ENCODE peak calls at places on chromosomes 4 and X, in seven cellular contexts. One of them, this sample, is unnamed. For H3K4me1, the result is how much of the 10 kb centered on the place peaks cover.

GRCh38 chr4:145481164-145481941 is at the start of gene SMAD1:
- DNase-seq in SK-N-SH: peak
- DNase-seq in uterus: peak
- DNase-seq in left ventricle myocardium inferior: peak
- DNase-seq in testis: peak
- DNase-seq in hepatocyte: peak
- DNase-seq in Karpas-422: no peak
- DNase-seq in this sample: peak

GRCh38 chr4:6008092-6008551 is 10.1 kb downstream of the C4orf50 start:
- DNase-seq in testis: no peak
- DNase-seq in uterus: no peak
- DNase-seq in left ventricle myocardium inferior: no peak
- DNase-seq in Karpas-422: no peak
- DNase-seq in hepatocyte: peak
- DNase-seq in SK-N-SH: no peak
- DNase-seq in this sample: no peak

GRCh38 chr4:8276358-8277240 is 7.0 kb downstream of the HTRA3 start:
- DNase-seq in hepatocyte: no peak
- DNase-seq in uterus: peak
- DNase-seq in Karpas-422: no peak
- DNase-seq in left ventricle myocardium inferior: peak
- DNase-seq in SK-N-SH: no peak
- DNase-seq in testis: no peak
- DNase-seq in this sample: no peak

GRCh38 chrX:45803383-45803921 is 602.8 kb upstream of the DIPK2B start:
- DNase-seq in SK-N-SH: no peak
- DNase-seq in hepatocyte: no peak
- DNase-seq in Karpas-422: no peak
- DNase-seq in left ventricle myocardium inferior: no peak
- DNase-seq in testis: no peak
- DNase-seq in uterus: no peak
- DNase-seq in this sample: no peak

GRCh38 chr4:132614682-132615081 is 534.4 kb upstream of the PCDH10 start:
- DNase-seq in hepatocyte: no peak
- DNase-seq in uterus: no peak
- DNase-seq in left ventricle myocardium inferior: no peak
- DNase-seq in SK-N-SH: no peak
- DNase-seq in Karpas-422: peak
- DNase-seq in testis: no peak
- DNase-seq in this sample: no peak

GRCh38 chr4:167779864-167780263 is 312.5 kb upstream of the ANXA10 start:
- DNase-seq in uterus: no peak
- DNase-seq in Karpas-422: no peak
- DNase-seq in left ventricle myocardium inferior: no peak
- DNase-seq in testis: no peak
- DNase-seq in hepatocyte: no peak
- DNase-seq in SK-N-SH: no peak
- DNase-seq in this sample: no peak

GRCh38 chr4:67634741-67635140 is 66.2 kb downstream of the UBA6 start:
- DNase-seq in SK-N-SH: no peak
- DNase-seq in hepatocyte: no peak
- DNase-seq in Karpas-422: no peak
- DNase-seq in left ventricle myocardium inferior: no peak
- DNase-seq in testis: no peak
- DNase-seq in uterus: no peak
- DNase-seq in this sample: no peak

GRCh38 chr4:8419222-8420041 is 21.1 kb downstream of the ACOX3 start:
- DNase-seq in hepatocyte: no peak
- DNase-seq in left ventricle myocardium inferior: no peak
- DNase-seq in SK-N-SH: no peak
- DNase-seq in Karpas-422: no peak
- DNase-seq in testis: no peak
- DNase-seq in uterus: no peak
- DNase-seq in this sample: no peak

GRCh38 chrX:30643313-30643821 is 9.9 kb upstream of the GK start:
- DNase-seq in left ventricle myocardium inferior: no peak
- DNase-seq in uterus: no peak
- DNase-seq in hepatocyte: no peak
- DNase-seq in testis: no peak
- DNase-seq in SK-N-SH: no peak
- DNase-seq in Karpas-422: no peak
- DNase-seq in this sample: no peak

GRCh38 chr4:85580489-85580888 is 105.5 kb downstream of the ARHGAP24 start:
- DNase-seq in uterus: no peak
- DNase-seq in testis: no peak
- DNase-seq in Karpas-422: no peak
- DNase-seq in hepatocyte: no peak
- DNase-seq in SK-N-SH: no peak
- DNase-seq in left ventricle myocardium inferior: no peak
- DNase-seq in this sample: no peak

GRCh38 chr4:149409186-149410056 is 406.2 kb downstream of the IQCM start:
- DNase-seq in SK-N-SH: no peak
- DNase-seq in testis: no peak
- DNase-seq in uterus: no peak
- DNase-seq in Karpas-422: no peak
- DNase-seq in hepatocyte: no peak
- DNase-seq in left ventricle myocardium inferior: peak
- DNase-seq in this sample: no peak

GRCh38 chr4:37793562-37793961 is 32.9 kb upstream of the PGM2 start:
- DNase-seq in hepatocyte: no peak
- DNase-seq in Karpas-422: peak
- DNase-seq in SK-N-SH: no peak
- DNase-seq in uterus: no peak
- DNase-seq in left ventricle myocardium inferior: no peak
- DNase-seq in testis: no peak
- DNase-seq in this sample: no peak

GRCh38 chrX:130497531-130497930 is 95.7 kb downstream of the RBMX2 start:
- DNase-seq in SK-N-SH: no peak
- DNase-seq in Karpas-422: no peak
- DNase-seq in uterus: no peak
- DNase-seq in hepatocyte: no peak
- DNase-seq in testis: peak
- DNase-seq in left ventricle myocardium inferior: no peak
- DNase-seq in this sample: no peak

GRCh38 chr4:176995-177394 is 52.7 kb downstream of the ZNF718 start:
- DNase-seq in hepatocyte: no peak
- DNase-seq in SK-N-SH: no peak
- DNase-seq in uterus: no peak
- DNase-seq in testis: no peak
- DNase-seq in left ventricle myocardium inferior: no peak
- DNase-seq in Karpas-422: no peak
- DNase-seq in this sample: no peak

GRCh38 chrX:119636419-119636818 is 30.2 kb upstream of the NKRF start:
- DNase-seq in left ventricle myocardium inferior: no peak
- DNase-seq in SK-N-SH: no peak
- DNase-seq in uterus: no peak
- DNase-seq in Karpas-422: no peak
- DNase-seq in hepatocyte: no peak
- DNase-seq in testis: no peak
- DNase-seq in this sample: no peak

GRCh38 chr4:83320548-83320947 is 14.1 kb downstream of the HPSE start:
- DNase-seq in SK-N-SH: no peak
- DNase-seq in left ventricle myocardium inferior: peak
- DNase-seq in hepatocyte: no peak
- DNase-seq in uterus: no peak
- DNase-seq in testis: peak
- DNase-seq in Karpas-422: no peak
- DNase-seq in this sample: peak

GRCh38 chr4:16289872-16290554 is 63.7 kb upstream of the TAPT1 start:
- DNase-seq in Karpas-422: peak
- DNase-seq in testis: no peak
- DNase-seq in left ventricle myocardium inferior: no peak
- DNase-seq in uterus: no peak
- DNase-seq in hepatocyte: peak
- DNase-seq in SK-N-SH: peak
- DNase-seq in this sample: no peak

GRCh38 chr4:188299161-188299560 is 159.9 kb downstream of the TRIML1 start:
- DNase-seq in uterus: no peak
- DNase-seq in left ventricle myocardium inferior: no peak
- DNase-seq in testis: no peak
- DNase-seq in hepatocyte: no peak
- DNase-seq in Karpas-422: no peak
- DNase-seq in SK-N-SH: no peak
- DNase-seq in this sample: no peak

GRCh38 chr4:34922325-34922724 is 1322.0 kb downstream of the ARAP2 start:
- DNase-seq in left ventricle myocardium inferior: no peak
- DNase-seq in SK-N-SH: no peak
- DNase-seq in uterus: no peak
- DNase-seq in hepatocyte: no peak
- DNase-seq in testis: no peak
- DNase-seq in Karpas-422: no peak
- DNase-seq in this sample: no peak

GRCh38 chr4:72568959-72569718 is at the start of gene ADAMTS3:
- DNase-seq in hepatocyte: peak
- DNase-seq in left ventricle myocardium inferior: peak
- DNase-seq in uterus: peak
- DNase-seq in testis: peak
- DNase-seq in SK-N-SH: peak
- DNase-seq in Karpas-422: no peak
- DNase-seq in this sample: peak

DNA sequence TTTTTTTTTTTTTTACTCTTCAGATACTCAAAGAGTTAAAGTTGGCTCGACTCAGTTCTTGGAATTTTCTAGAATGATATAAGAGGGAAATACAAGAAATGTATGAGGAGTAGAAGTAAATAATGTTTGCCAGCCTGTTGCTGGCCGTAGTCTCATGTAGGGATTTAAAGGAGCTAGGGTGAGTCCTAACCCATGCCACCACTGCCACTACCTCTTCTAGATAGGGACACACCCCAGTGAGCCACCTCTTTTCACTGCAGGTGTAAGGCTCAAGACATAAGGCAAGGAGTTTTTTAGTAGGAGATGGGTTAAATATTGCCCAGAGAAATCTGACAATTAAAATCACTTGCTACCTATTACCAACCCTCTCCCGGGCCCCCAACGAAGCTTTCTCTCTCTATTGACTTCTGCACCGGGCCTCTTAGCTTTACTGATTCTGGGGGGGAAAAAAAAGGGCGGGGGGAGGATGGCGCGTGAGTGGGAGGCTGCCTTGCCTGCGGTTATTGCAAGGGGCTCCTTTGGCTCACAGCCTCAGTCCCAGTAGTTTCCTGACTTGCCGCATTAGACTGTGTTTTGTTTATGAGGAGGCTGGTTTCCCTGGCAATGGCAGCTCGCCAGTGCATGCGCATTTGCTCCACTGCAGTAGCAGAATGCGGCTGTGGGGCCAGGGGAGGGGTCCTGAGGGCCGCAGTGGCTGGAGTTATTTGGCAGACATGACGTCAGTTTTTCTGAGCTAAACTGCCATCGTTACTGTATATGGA is 3.0 kb downstream of the LINC00632 start:
- DNase-seq in left ventricle myocardium inferior: peak
- DNase-seq in testis: peak
- DNase-seq in SK-N-SH: peak
- DNase-seq in hepatocyte: peak
- DNase-seq in Karpas-422: no peak
- DNase-seq in uterus: peak
- DNase-seq in this sample: peak
- H3K4me3 ChIP-seq in left ventricle myocardium inferior: peak
- H3K4me3 ChIP-seq in testis: no peak
- H3K4me3 ChIP-seq in SK-N-SH: no peak
- H3K4me3 ChIP-seq in hepatocyte: no peak
- H3K4me3 ChIP-seq in Karpas-422: no peak
- H3K4me3 ChIP-seq in uterus: no peak
- H3K4me3 ChIP-seq in this sample: peak

DNA sequence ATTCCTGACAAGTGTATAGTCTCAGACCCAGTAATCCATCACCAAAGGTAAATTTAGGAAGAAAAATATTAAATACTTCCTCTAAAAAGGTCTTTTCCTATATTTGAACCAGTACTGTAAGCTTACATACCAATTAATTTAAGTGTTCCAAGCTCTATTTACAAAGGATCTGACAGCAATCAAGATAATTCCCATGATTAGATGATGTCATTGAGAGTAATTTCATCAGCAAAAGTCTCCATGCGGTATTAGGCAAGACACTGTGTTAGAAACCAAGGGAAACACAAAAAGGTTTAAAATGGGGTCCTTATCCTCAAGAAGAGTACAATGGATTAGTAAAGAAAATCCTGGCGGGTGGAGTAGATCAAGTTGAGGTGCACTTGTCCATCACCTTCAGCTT is 198.5 kb downstream of the PRDM5 start:
- DNase-seq in left ventricle myocardium inferior: no peak
- DNase-seq in hepatocyte: no peak
- DNase-seq in Karpas-422: no peak
- DNase-seq in testis: no peak
- DNase-seq in SK-N-SH: no peak
- DNase-seq in uterus: no peak
- DNase-seq in this sample: no peak
- H3K4me1 ChIP-seq in left ventricle myocardium inferior: under half
- H3K4me1 ChIP-seq in hepatocyte: under half
- H3K4me1 ChIP-seq in Karpas-422: under half
- H3K4me1 ChIP-seq in testis: under half
- H3K4me1 ChIP-seq in SK-N-SH: under half
- H3K4me1 ChIP-seq in uterus: under half
- H3K4me1 ChIP-seq in this sample: under half

GRCh38 chrX:67648361-67648760 is 104.5 kb downstream of the AR start:
- DNase-seq in SK-N-SH: no peak
- DNase-seq in testis: no peak
- DNase-seq in left ventricle myocardium inferior: no peak
- DNase-seq in hepatocyte: no peak
- DNase-seq in Karpas-422: no peak
- DNase-seq in uterus: no peak
- DNase-seq in this sample: no peak

GRCh38 chrX:67651437-67652142 is 107.8 kb downstream of the AR start:
- DNase-seq in SK-N-SH: no peak
- DNase-seq in uterus: no peak
- DNase-seq in left ventricle myocardium inferior: no peak
- DNase-seq in testis: no peak
- DNase-seq in hepatocyte: no peak
- DNase-seq in Karpas-422: no peak
- DNase-seq in this sample: no peak

GRCh38 chrX:67652581-67652980 is 108.8 kb downstream of the AR start:
- DNase-seq in left ventricle myocardium inferior: no peak
- DNase-seq in uterus: no peak
- DNase-seq in testis: no peak
- DNase-seq in hepatocyte: no peak
- DNase-seq in Karpas-422: no peak
- DNase-seq in SK-N-SH: no peak
- DNase-seq in this sample: no peak

DNA sequence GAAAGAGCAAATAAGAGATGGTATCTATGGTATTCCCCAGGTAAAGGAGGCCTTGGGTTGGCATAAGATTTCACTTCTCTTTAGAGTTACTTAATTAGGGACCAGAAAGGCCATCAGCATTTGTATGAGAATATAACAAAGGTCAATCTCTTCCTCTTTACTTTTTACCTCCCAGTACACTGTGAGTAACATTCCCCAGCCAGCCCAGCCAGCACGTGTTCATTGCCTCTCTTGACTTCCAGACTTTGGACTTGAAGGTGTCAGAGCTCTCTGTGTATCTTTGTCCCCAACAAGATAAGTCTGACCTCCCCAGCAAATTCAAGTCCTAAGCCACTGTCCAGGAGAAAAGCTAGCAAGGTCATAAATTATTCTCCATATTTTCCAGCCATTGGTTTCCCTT is 110.5 kb downstream of the AR start:
- DNase-seq in testis: no peak
- DNase-seq in SK-N-SH: no peak
- DNase-seq in uterus: no peak
- DNase-seq in hepatocyte: peak
- DNase-seq in Karpas-422: no peak
- DNase-seq in left ventricle myocardium inferior: no peak
- DNase-seq in this sample: no peak
- H3K27ac ChIP-seq in testis: no peak
- H3K27ac ChIP-seq in SK-N-SH: no peak
- H3K27ac ChIP-seq in uterus: no peak
- H3K27ac ChIP-seq in hepatocyte: no peak
- H3K27ac ChIP-seq in Karpas-422: no peak
- H3K27ac ChIP-seq in left ventricle myocardium inferior: no peak
- H3K27ac ChIP-seq in this sample: no peak

GRCh38 chr4:87848622-87849351 is 16.0 kb downstream of the MEPE start:
- DNase-seq in Karpas-422: peak
- DNase-seq in left ventricle myocardium inferior: peak
- DNase-seq in hepatocyte: peak
- DNase-seq in SK-N-SH: peak
- DNase-seq in uterus: peak
- DNase-seq in testis: peak
- DNase-seq in this sample: peak
- H3K4me3 ChIP-seq in Karpas-422: no peak
- H3K4me3 ChIP-seq in left ventricle myocardium inferior: peak
- H3K4me3 ChIP-seq in hepatocyte: no peak
- H3K4me3 ChIP-seq in SK-N-SH: peak
- H3K4me3 ChIP-seq in uterus: no peak
- H3K4me3 ChIP-seq in testis: no peak
- H3K4me3 ChIP-seq in this sample: no peak

This sample was measured in lower lobe of right lung.